ENCODE peak calls at places on chromosomes 4 and X, in eight cellular contexts. One of them, this sample, is unnamed.

GRCh38 chr4:149993030-149993429 is 85.2 kb upstream of the DCLK2 start:
- DNase-seq in endothelial cell of umbilical vein: no peak
- DNase-seq in sigmoid colon: no peak
- DNase-seq in kidney: no peak
- DNase-seq in left ventricle myocardium inferior: no peak
- DNase-seq in astrocyte of the cerebellum: no peak
- DNase-seq in breast epithelium: no peak
- DNase-seq in tibial artery: no peak
- DNase-seq in this sample: no peak

GRCh38 chrX:74343970-74344622 is 40.1 kb downstream of the ZCCHC13 start:
- DNase-seq in endothelial cell of umbilical vein: peak
- DNase-seq in sigmoid colon: no peak
- DNase-seq in kidney: no peak
- DNase-seq in left ventricle myocardium inferior: no peak
- DNase-seq in astrocyte of the cerebellum: peak
- DNase-seq in breast epithelium: no peak
- DNase-seq in tibial artery: peak
- DNase-seq in this sample: peak

GRCh38 chr4:158163941-158164665 is 8.7 kb downstream of the GASK1B start:
- DNase-seq in endothelial cell of umbilical vein: peak
- DNase-seq in sigmoid colon: no peak
- DNase-seq in kidney: no peak
- DNase-seq in left ventricle myocardium inferior: no peak
- DNase-seq in astrocyte of the cerebellum: no peak
- DNase-seq in breast epithelium: no peak
- DNase-seq in tibial artery: no peak
- DNase-seq in this sample: no peak

GRCh38 chrX:84046403-84046984 is 141.5 kb downstream of the RPS6KA6 start:
- DNase-seq in endothelial cell of umbilical vein: peak
- DNase-seq in sigmoid colon: no peak
- DNase-seq in kidney: no peak
- DNase-seq in left ventricle myocardium inferior: no peak
- DNase-seq in astrocyte of the cerebellum: no peak
- DNase-seq in breast epithelium: no peak
- DNase-seq in tibial artery: no peak
- DNase-seq in this sample: no peak

GRCh38 chrX:108348525-108348924 is 89.7 kb downstream of the COL4A6 start:
- DNase-seq in endothelial cell of umbilical vein: peak
- DNase-seq in sigmoid colon: no peak
- DNase-seq in kidney: no peak
- DNase-seq in left ventricle myocardium inferior: no peak
- DNase-seq in astrocyte of the cerebellum: no peak
- DNase-seq in breast epithelium: no peak
- DNase-seq in tibial artery: no peak
- DNase-seq in this sample: no peak

GRCh38 chrX:69538321-69538876 is 34.3 kb downstream of the NALF2 start:
- DNase-seq in endothelial cell of umbilical vein: peak
- DNase-seq in sigmoid colon: peak
- DNase-seq in kidney: peak
- DNase-seq in left ventricle myocardium inferior: peak
- DNase-seq in astrocyte of the cerebellum: peak
- DNase-seq in breast epithelium: peak
- DNase-seq in tibial artery: peak
- DNase-seq in this sample: no peak

GRCh38 chrX:113305496-113305895 is 464.9 kb upstream of the AMOT start:
- DNase-seq in endothelial cell of umbilical vein: no peak
- DNase-seq in sigmoid colon: no peak
- DNase-seq in kidney: no peak
- DNase-seq in left ventricle myocardium inferior: no peak
- DNase-seq in astrocyte of the cerebellum: peak
- DNase-seq in breast epithelium: no peak
- DNase-seq in tibial artery: no peak
- DNase-seq in this sample: no peak

GRCh38 chr4:148214529-148215166 is 227.6 kb downstream of the NR3C2 start:
- DNase-seq in endothelial cell of umbilical vein: peak
- DNase-seq in sigmoid colon: peak
- DNase-seq in kidney: peak
- DNase-seq in left ventricle myocardium inferior: peak
- DNase-seq in astrocyte of the cerebellum: no peak
- DNase-seq in breast epithelium: no peak
- DNase-seq in tibial artery: peak
- DNase-seq in this sample: no peak

GRCh38 chrX:49247346-49247745 is 12.1 kb downstream of the CCDC22 start:
- DNase-seq in endothelial cell of umbilical vein: no peak
- DNase-seq in sigmoid colon: no peak
- DNase-seq in kidney: peak
- DNase-seq in left ventricle myocardium inferior: no peak
- DNase-seq in astrocyte of the cerebellum: no peak
- DNase-seq in breast epithelium: no peak
- DNase-seq in tibial artery: no peak
- DNase-seq in this sample: no peak

GRCh38 chr4:41307633-41308032 is 50.9 kb downstream of the UCHL1 start:
- DNase-seq in endothelial cell of umbilical vein: peak
- DNase-seq in sigmoid colon: no peak
- DNase-seq in kidney: no peak
- DNase-seq in left ventricle myocardium inferior: no peak
- DNase-seq in astrocyte of the cerebellum: no peak
- DNase-seq in breast epithelium: no peak
- DNase-seq in tibial artery: no peak
- DNase-seq in this sample: no peak

GRCh38 chr4:8911311-8912088 is 39.9 kb upstream of the HMX1 start:
- DNase-seq in endothelial cell of umbilical vein: no peak
- DNase-seq in sigmoid colon: peak
- DNase-seq in kidney: peak
- DNase-seq in left ventricle myocardium inferior: no peak
- DNase-seq in astrocyte of the cerebellum: no peak
- DNase-seq in breast epithelium: peak
- DNase-seq in tibial artery: peak
- DNase-seq in this sample: peak

GRCh38 chr4:52755409-52755808 is 4.2 kb upstream of the ERVMER34-1 start:
- DNase-seq in endothelial cell of umbilical vein: no peak
- DNase-seq in sigmoid colon: no peak
- DNase-seq in kidney: no peak
- DNase-seq in left ventricle myocardium inferior: no peak
- DNase-seq in astrocyte of the cerebellum: no peak
- DNase-seq in breast epithelium: no peak
- DNase-seq in tibial artery: no peak
- DNase-seq in this sample: no peak

GRCh38 chr4:75633846-75634245 is 3.5 kb upstream of the CDKL2 start:
- DNase-seq in endothelial cell of umbilical vein: no peak
- DNase-seq in sigmoid colon: no peak
- DNase-seq in kidney: no peak
- DNase-seq in left ventricle myocardium inferior: no peak
- DNase-seq in astrocyte of the cerebellum: peak
- DNase-seq in breast epithelium: no peak
- DNase-seq in tibial artery: no peak
- DNase-seq in this sample: no peak

GRCh38 chr4:95676190-95676589 is 127.4 kb upstream of the UNC5C start:
- DNase-seq in endothelial cell of umbilical vein: no peak
- DNase-seq in sigmoid colon: no peak
- DNase-seq in kidney: no peak
- DNase-seq in left ventricle myocardium inferior: no peak
- DNase-seq in astrocyte of the cerebellum: no peak
- DNase-seq in breast epithelium: no peak
- DNase-seq in tibial artery: no peak
- DNase-seq in this sample: no peak

GRCh38 chr4:123244233-123244632 is 152.4 kb upstream of the SPRY1 start:
- DNase-seq in endothelial cell of umbilical vein: peak
- DNase-seq in sigmoid colon: peak
- DNase-seq in kidney: peak
- DNase-seq in left ventricle myocardium inferior: peak
- DNase-seq in astrocyte of the cerebellum: no peak
- DNase-seq in breast epithelium: no peak
- DNase-seq in tibial artery: peak
- DNase-seq in this sample: no peak

GRCh38 chrX:123830309-123830708 is 29.5 kb upstream of the XIAP start:
- DNase-seq in endothelial cell of umbilical vein: no peak
- DNase-seq in sigmoid colon: no peak
- DNase-seq in kidney: peak
- DNase-seq in left ventricle myocardium inferior: no peak
- DNase-seq in astrocyte of the cerebellum: no peak
- DNase-seq in breast epithelium: no peak
- DNase-seq in tibial artery: peak
- DNase-seq in this sample: peak

GRCh38 chr4:105140684-105141490 is 5.8 kb upstream of the TET2 start:
- DNase-seq in endothelial cell of umbilical vein: peak
- DNase-seq in sigmoid colon: no peak
- DNase-seq in kidney: no peak
- DNase-seq in left ventricle myocardium inferior: no peak
- DNase-seq in astrocyte of the cerebellum: no peak
- DNase-seq in breast epithelium: no peak
- DNase-seq in tibial artery: no peak
- DNase-seq in this sample: no peak

GRCh38 chr4:150252306-150252705 is 174.1 kb downstream of the DCLK2 start:
- DNase-seq in endothelial cell of umbilical vein: no peak
- DNase-seq in sigmoid colon: no peak
- DNase-seq in kidney: no peak
- DNase-seq in left ventricle myocardium inferior: no peak
- DNase-seq in astrocyte of the cerebellum: no peak
- DNase-seq in breast epithelium: no peak
- DNase-seq in tibial artery: no peak
- DNase-seq in this sample: no peak

GRCh38 chr4:178633263-178633662 is 1191.0 kb upstream of the AGA start:
- DNase-seq in endothelial cell of umbilical vein: no peak
- DNase-seq in sigmoid colon: no peak
- DNase-seq in kidney: no peak
- DNase-seq in left ventricle myocardium inferior: no peak
- DNase-seq in astrocyte of the cerebellum: no peak
- DNase-seq in breast epithelium: no peak
- DNase-seq in tibial artery: no peak
- DNase-seq in this sample: no peak

GRCh38 chrX:48558270-48558669 is 16.0 kb upstream of the RBM3 start:
- DNase-seq in endothelial cell of umbilical vein: peak
- DNase-seq in sigmoid colon: no peak
- DNase-seq in kidney: no peak
- DNase-seq in left ventricle myocardium inferior: no peak
- DNase-seq in astrocyte of the cerebellum: peak
- DNase-seq in breast epithelium: no peak
- DNase-seq in tibial artery: no peak
- DNase-seq in this sample: peak

GRCh38 chr4:7513731-7514130 is 79.0 kb upstream of the PSAPL1 start:
- DNase-seq in endothelial cell of umbilical vein: no peak
- DNase-seq in sigmoid colon: no peak
- DNase-seq in kidney: no peak
- DNase-seq in left ventricle myocardium inferior: no peak
- DNase-seq in astrocyte of the cerebellum: peak
- DNase-seq in breast epithelium: no peak
- DNase-seq in tibial artery: no peak
- DNase-seq in this sample: peak

GRCh38 chrX:19670321-19670750 is 155.0 kb upstream of the MAP3K15 start:
- DNase-seq in endothelial cell of umbilical vein: no peak
- DNase-seq in sigmoid colon: no peak
- DNase-seq in kidney: no peak
- DNase-seq in left ventricle myocardium inferior: no peak
- DNase-seq in astrocyte of the cerebellum: no peak
- DNase-seq in breast epithelium: no peak
- DNase-seq in tibial artery: no peak
- DNase-seq in this sample: no peak
- H3K4me3 ChIP-seq in endothelial cell of umbilical vein: peak
- H3K4me3 ChIP-seq in sigmoid colon: no peak
- H3K4me3 ChIP-seq in kidney: no peak
- H3K4me3 ChIP-seq in left ventricle myocardium inferior: peak
- H3K4me3 ChIP-seq in astrocyte of the cerebellum: peak
- H3K4me3 ChIP-seq in breast epithelium: no peak
- H3K4me3 ChIP-seq in tibial artery: no peak
- H3K4me3 ChIP-seq in this sample: peak

DNA sequence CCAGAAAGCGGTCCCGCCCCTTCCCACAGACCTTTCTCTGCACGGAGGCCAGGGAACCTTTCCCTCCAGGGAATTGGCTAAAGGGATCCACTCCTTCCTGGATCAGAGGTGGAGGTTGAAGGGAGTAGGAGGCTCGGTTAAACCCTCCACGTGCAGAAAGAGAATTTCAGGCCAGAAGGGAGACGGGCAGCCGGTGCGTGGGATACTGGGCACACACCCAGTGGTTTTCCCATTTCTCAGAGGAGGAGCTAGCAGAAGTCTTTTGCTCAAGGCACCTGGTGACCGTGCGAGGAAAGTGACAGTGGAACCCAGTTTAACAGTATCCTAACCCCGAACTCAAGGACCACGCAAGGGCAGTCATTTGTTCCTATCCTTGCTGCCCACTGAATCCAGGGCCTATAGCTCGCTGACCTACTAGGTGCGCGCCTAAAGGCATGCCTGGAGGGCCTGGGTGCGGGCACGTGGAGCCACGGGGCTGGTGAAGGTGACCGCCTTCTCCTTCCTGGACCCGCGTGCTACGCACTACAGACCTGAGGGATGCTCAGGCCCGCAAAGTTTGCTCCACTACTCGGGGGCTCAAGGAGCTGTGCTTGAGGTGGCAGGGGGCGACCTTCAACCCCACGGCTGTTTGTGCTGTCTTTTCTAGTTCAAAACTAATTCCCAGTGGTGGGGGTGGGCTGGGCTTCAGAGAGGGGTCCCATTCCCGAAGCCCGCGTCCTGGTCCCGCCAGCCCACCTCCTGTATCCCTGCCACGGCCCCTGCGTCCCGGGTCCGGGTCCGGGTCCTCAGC is 584 bp upstream of the AFF2 start:
- DNase-seq in endothelial cell of umbilical vein: no peak
- DNase-seq in sigmoid colon: no peak
- DNase-seq in kidney: peak
- DNase-seq in left ventricle myocardium inferior: no peak
- DNase-seq in astrocyte of the cerebellum: no peak
- DNase-seq in breast epithelium: no peak
- DNase-seq in tibial artery: no peak
- DNase-seq in this sample: no peak
- H3K4me3 ChIP-seq in endothelial cell of umbilical vein: no peak
- H3K4me3 ChIP-seq in sigmoid colon: peak
- H3K4me3 ChIP-seq in kidney: no peak
- H3K4me3 ChIP-seq in left ventricle myocardium inferior: peak
- H3K4me3 ChIP-seq in astrocyte of the cerebellum: peak
- H3K4me3 ChIP-seq in breast epithelium: peak
- H3K4me3 ChIP-seq in tibial artery: peak
- H3K4me3 ChIP-seq in this sample: peak

DNA sequence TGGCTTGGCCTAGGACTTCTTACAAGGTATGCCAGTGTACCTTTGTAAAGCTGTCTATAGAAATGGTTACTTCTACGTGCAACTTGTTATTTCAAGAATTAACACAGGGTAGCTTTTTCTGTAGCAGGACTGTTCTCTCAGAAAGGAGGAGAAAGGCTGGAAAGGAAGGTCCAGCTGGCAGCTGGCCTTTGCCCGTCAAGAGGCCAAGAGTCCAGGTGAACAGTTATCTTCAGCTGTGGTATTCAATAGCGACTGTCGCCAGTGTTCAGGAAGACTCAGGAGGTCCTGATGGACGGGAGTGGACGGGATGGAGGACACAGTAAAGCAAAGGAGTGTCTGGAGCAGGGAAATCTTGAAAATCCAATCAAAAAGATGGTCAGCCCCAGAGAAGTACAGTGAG is 4.7 kb downstream of the CYP4V2 start:
- DNase-seq in endothelial cell of umbilical vein: no peak
- DNase-seq in sigmoid colon: no peak
- DNase-seq in kidney: no peak
- DNase-seq in left ventricle myocardium inferior: no peak
- DNase-seq in astrocyte of the cerebellum: no peak
- DNase-seq in breast epithelium: no peak
- DNase-seq in tibial artery: no peak
- DNase-seq in this sample: no peak
- H3K4me3 ChIP-seq in endothelial cell of umbilical vein: no peak
- H3K4me3 ChIP-seq in sigmoid colon: no peak
- H3K4me3 ChIP-seq in kidney: no peak
- H3K4me3 ChIP-seq in left ventricle myocardium inferior: no peak
- H3K4me3 ChIP-seq in astrocyte of the cerebellum: no peak
- H3K4me3 ChIP-seq in breast epithelium: no peak
- H3K4me3 ChIP-seq in tibial artery: no peak
- H3K4me3 ChIP-seq in this sample: no peak

GRCh38 chr4:110636677-110637407 is 14.0 kb upstream of the PITX2 start:
- DNase-seq in endothelial cell of umbilical vein: no peak
- DNase-seq in sigmoid colon: no peak
- DNase-seq in kidney: peak
- DNase-seq in left ventricle myocardium inferior: no peak
- DNase-seq in astrocyte of the cerebellum: no peak
- DNase-seq in breast epithelium: no peak
- DNase-seq in tibial artery: no peak
- DNase-seq in this sample: peak
- H3K4me3 ChIP-seq in endothelial cell of umbilical vein: no peak
- H3K4me3 ChIP-seq in sigmoid colon: peak
- H3K4me3 ChIP-seq in kidney: peak
- H3K4me3 ChIP-seq in left ventricle myocardium inferior: peak
- H3K4me3 ChIP-seq in astrocyte of the cerebellum: peak
- H3K4me3 ChIP-seq in breast epithelium: peak
- H3K4me3 ChIP-seq in tibial artery: peak
- H3K4me3 ChIP-seq in this sample: peak